ENCODE peak calls at places on chromosomes 16 and 17, in five cellular contexts. One of them, this sample, is unnamed.

GRCh38 chr17:28475151-28475900 is 1.9 kb downstream of the SLC13A2 start:
- DNase-seq in MM.1S: no peak
- DNase-seq in body of pancreas: no peak
- DNase-seq in thoracic aorta: no peak
- DNase-seq in fibroblast of pulmonary artery: no peak
- DNase-seq in this sample: no peak

GRCh38 chr16:1363501-1364041 is 11.8 kb downstream of the GNPTG start:
- DNase-seq in MM.1S: peak
- DNase-seq in body of pancreas: peak
- DNase-seq in thoracic aorta: no peak
- DNase-seq in fibroblast of pulmonary artery: peak
- DNase-seq in this sample: peak

GRCh38 chr17:60103957-60104356 is 25.2 kb upstream of the HEATR6 start:
- DNase-seq in MM.1S: no peak
- DNase-seq in body of pancreas: no peak
- DNase-seq in thoracic aorta: no peak
- DNase-seq in fibroblast of pulmonary artery: no peak
- DNase-seq in this sample: no peak

GRCh38 chr17:34990921-34991365 is 10.6 kb downstream of the LIG3 start:
- DNase-seq in MM.1S: peak
- DNase-seq in body of pancreas: no peak
- DNase-seq in thoracic aorta: no peak
- DNase-seq in fibroblast of pulmonary artery: peak
- DNase-seq in this sample: no peak

GRCh38 chr17:41915566-41915965 is 3.2 kb downstream of the ACLY start:
- DNase-seq in MM.1S: no peak
- DNase-seq in body of pancreas: no peak
- DNase-seq in thoracic aorta: no peak
- DNase-seq in fibroblast of pulmonary artery: no peak
- DNase-seq in this sample: peak

GRCh38 chr17:42849451-42850157 is 1.4 kb upstream of the AOC3 start:
- DNase-seq in MM.1S: peak
- DNase-seq in body of pancreas: no peak
- DNase-seq in thoracic aorta: no peak
- DNase-seq in fibroblast of pulmonary artery: no peak
- DNase-seq in this sample: no peak

GRCh38 chr16:68146583-68146982 is 61.4 kb downstream of the NFATC3 start:
- DNase-seq in MM.1S: no peak
- DNase-seq in body of pancreas: no peak
- DNase-seq in thoracic aorta: no peak
- DNase-seq in fibroblast of pulmonary artery: peak
- DNase-seq in this sample: no peak

GRCh38 chr17:63498621-63499195 is 21.8 kb downstream of the ACE start:
- DNase-seq in MM.1S: no peak
- DNase-seq in body of pancreas: no peak
- DNase-seq in thoracic aorta: no peak
- DNase-seq in fibroblast of pulmonary artery: peak
- DNase-seq in this sample: no peak

DNA sequence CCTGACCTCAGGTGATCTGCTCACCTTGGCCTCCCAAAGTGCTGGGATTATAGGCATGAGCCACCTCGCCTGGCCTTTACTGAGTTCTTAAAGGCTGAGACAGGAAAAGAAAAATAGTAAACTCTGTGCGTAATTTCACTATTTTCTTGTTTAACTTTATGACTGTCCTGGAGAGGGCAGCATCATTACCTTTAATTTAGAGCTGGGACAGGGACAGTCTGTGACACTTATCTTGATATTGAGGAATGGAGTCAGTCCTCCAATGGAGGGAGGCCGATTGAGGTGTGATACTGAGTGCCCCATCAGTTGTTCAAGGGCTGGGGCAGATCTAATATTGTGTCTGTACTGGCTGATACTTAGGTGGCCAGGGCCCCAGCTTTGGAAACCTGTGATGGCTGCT is 21.5 kb upstream of the SPN start:
- DNase-seq in MM.1S: no peak
- DNase-seq in body of pancreas: no peak
- DNase-seq in thoracic aorta: no peak
- DNase-seq in fibroblast of pulmonary artery: no peak
- DNase-seq in this sample: no peak
- TF ChIP-seq CTCF in MM.1S: no peak
- TF ChIP-seq CTCF in body of pancreas: no peak
- TF ChIP-seq CTCF in thoracic aorta: no peak
- TF ChIP-seq CTCF in fibroblast of pulmonary artery: no peak
- TF ChIP-seq CTCF in this sample: no peak

GRCh38 chr17:81015135-81015534 is 19.8 kb upstream of the BAIAP2 start:
- DNase-seq in MM.1S: no peak
- DNase-seq in body of pancreas: no peak
- DNase-seq in thoracic aorta: no peak
- DNase-seq in fibroblast of pulmonary artery: no peak
- DNase-seq in this sample: no peak

GRCh38 chr17:81011951-81012350 is 20.3 kb downstream of the CHMP6 start:
- DNase-seq in MM.1S: no peak
- DNase-seq in body of pancreas: no peak
- DNase-seq in thoracic aorta: no peak
- DNase-seq in fibroblast of pulmonary artery: peak
- DNase-seq in this sample: no peak

GRCh38 chr17:81013642-81014041 is 21.3 kb upstream of the BAIAP2 start:
- DNase-seq in MM.1S: no peak
- DNase-seq in body of pancreas: no peak
- DNase-seq in thoracic aorta: no peak
- DNase-seq in fibroblast of pulmonary artery: no peak
- DNase-seq in this sample: no peak

GRCh38 chr17:81010935-81011334 is 19.3 kb downstream of the CHMP6 start:
- DNase-seq in MM.1S: no peak
- DNase-seq in body of pancreas: no peak
- DNase-seq in thoracic aorta: no peak
- DNase-seq in fibroblast of pulmonary artery: no peak
- DNase-seq in this sample: no peak

GRCh38 chr17:81012574-81013447 is 21.2 kb downstream of the CHMP6 start:
- DNase-seq in MM.1S: no peak
- DNase-seq in body of pancreas: no peak
- DNase-seq in thoracic aorta: no peak
- DNase-seq in fibroblast of pulmonary artery: no peak
- DNase-seq in this sample: no peak
- H3K4me3 ChIP-seq in MM.1S: no peak
- H3K4me3 ChIP-seq in body of pancreas: no peak
- H3K4me3 ChIP-seq in thoracic aorta: no peak
- H3K4me3 ChIP-seq in fibroblast of pulmonary artery: no peak
- H3K4me3 ChIP-seq in this sample: no peak

DNA sequence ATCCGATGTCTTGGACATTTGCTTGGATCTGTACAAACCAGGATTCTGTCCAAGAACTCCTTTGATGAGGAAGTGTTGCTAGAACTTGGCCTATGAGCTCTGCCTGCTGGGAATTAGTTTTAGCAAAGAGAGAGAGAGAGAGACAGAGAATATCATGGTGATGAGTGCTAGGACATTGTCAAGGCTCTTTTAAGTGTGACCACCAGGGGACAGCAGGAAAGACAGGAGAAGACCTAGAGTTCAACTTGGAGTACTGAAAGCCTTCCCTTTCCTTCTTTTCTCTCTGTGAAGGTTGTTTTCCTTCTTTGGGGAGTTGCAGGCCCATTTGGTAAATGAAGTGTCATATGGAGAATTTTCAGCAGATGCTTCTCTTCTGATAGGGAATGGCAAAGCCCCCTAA is 389.2 kb upstream of the HSBP1 start:
- DNase-seq in MM.1S: no peak
- DNase-seq in body of pancreas: no peak
- DNase-seq in thoracic aorta: no peak
- DNase-seq in fibroblast of pulmonary artery: no peak
- DNase-seq in this sample: no peak
- TF ChIP-seq CTCF in MM.1S: no peak
- TF ChIP-seq CTCF in body of pancreas: no peak
- TF ChIP-seq CTCF in thoracic aorta: no peak
- TF ChIP-seq CTCF in fibroblast of pulmonary artery: no peak
- TF ChIP-seq CTCF in this sample: peak

GRCh38 chr16:87538594-87538993 is 45.8 kb upstream of the ZCCHC14 start:
- DNase-seq in MM.1S: no peak
- DNase-seq in body of pancreas: no peak
- DNase-seq in thoracic aorta: no peak
- DNase-seq in fibroblast of pulmonary artery: no peak
- DNase-seq in this sample: no peak
- H3K4me3 ChIP-seq in MM.1S: no peak
- H3K4me3 ChIP-seq in body of pancreas: no peak
- H3K4me3 ChIP-seq in thoracic aorta: no peak
- H3K4me3 ChIP-seq in fibroblast of pulmonary artery: no peak
- H3K4me3 ChIP-seq in this sample: no peak

GRCh38 chr16:73846292-73846849 is 450.2 kb upstream of the PSMD7 start:
- DNase-seq in MM.1S: no peak
- DNase-seq in body of pancreas: no peak
- DNase-seq in thoracic aorta: no peak
- DNase-seq in fibroblast of pulmonary artery: no peak
- DNase-seq in this sample: no peak
- TF ChIP-seq CTCF in MM.1S: no peak
- TF ChIP-seq CTCF in body of pancreas: no peak
- TF ChIP-seq CTCF in thoracic aorta: no peak
- TF ChIP-seq CTCF in fibroblast of pulmonary artery: no peak
- TF ChIP-seq CTCF in this sample: no peak

GRCh38 chr17:74328487-74328886 is 2.5 kb downstream of the KIF19 start:
- DNase-seq in MM.1S: no peak
- DNase-seq in body of pancreas: no peak
- DNase-seq in thoracic aorta: no peak
- DNase-seq in fibroblast of pulmonary artery: no peak
- DNase-seq in this sample: no peak

GRCh38 chr17:74325743-74326379 is at the start of gene KIF19:
- DNase-seq in MM.1S: peak
- DNase-seq in body of pancreas: peak
- DNase-seq in thoracic aorta: no peak
- DNase-seq in fibroblast of pulmonary artery: no peak
- DNase-seq in this sample: no peak

GRCh38 chr17:74326506-74326905 is 480 bp downstream of the KIF19 start:
- DNase-seq in MM.1S: no peak
- DNase-seq in body of pancreas: no peak
- DNase-seq in thoracic aorta: no peak
- DNase-seq in fibroblast of pulmonary artery: no peak
- DNase-seq in this sample: no peak

GRCh38 chr17:74324521-74324920 is 1.5 kb upstream of the KIF19 start:
- DNase-seq in MM.1S: no peak
- DNase-seq in body of pancreas: no peak
- DNase-seq in thoracic aorta: no peak
- DNase-seq in fibroblast of pulmonary artery: no peak
- DNase-seq in this sample: no peak

DNA sequence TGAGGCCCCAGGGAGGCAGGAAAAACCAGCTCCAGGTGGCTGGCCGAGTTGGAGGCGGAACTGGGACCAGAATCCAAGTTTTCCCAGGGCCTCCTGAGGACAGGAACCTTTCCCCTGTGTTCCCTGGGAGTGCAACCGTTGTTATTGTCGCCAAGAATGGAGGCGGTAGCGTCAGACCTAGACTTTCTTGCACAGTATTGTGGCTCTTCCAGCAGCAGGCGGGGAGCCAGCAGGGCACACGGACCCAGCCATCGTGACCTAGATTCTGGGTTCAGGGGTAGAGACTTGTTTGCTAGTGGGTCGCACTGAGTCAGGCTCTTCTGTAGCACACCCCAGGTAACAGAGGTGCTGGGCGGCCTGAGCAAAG is 667 bp upstream of the KIF19 start:
- DNase-seq in MM.1S: no peak
- DNase-seq in body of pancreas: no peak
- DNase-seq in thoracic aorta: no peak
- DNase-seq in fibroblast of pulmonary artery: no peak
- DNase-seq in this sample: no peak
- H3K4me3 ChIP-seq in MM.1S: no peak
- H3K4me3 ChIP-seq in body of pancreas: no peak
- H3K4me3 ChIP-seq in thoracic aorta: peak
- H3K4me3 ChIP-seq in fibroblast of pulmonary artery: no peak
- H3K4me3 ChIP-seq in this sample: no peak